ENCODE peak calls at places on chromosomes 1 and 21, in six cellular contexts. S, B, E, T, A and H are unnamed samples.

GRCh38 chr1:218669431-218669830 is 324.3 kb downstream of the TGFB2 start:
- DNase-seq in A (no peak), B (no peak), T (no peak), E (no peak), S (no peak), H (no peak)

GRCh38 chr1:223820515-223820858 is 25.3 kb downstream of the TP53BP2 start:
- DNase-seq in A (no peak), S (no peak), E (no peak), B (no peak), T (no peak), H (no peak)

GRCh38 chr1:110339427-110340206 is 440 bp downstream of the RBM15 start:
- DNase-seq in S (peak), E (peak), T (no peak), A (peak), B (peak), H (peak)

GRCh38 chr1:159009704-159010361 is at the start of gene IFI16:
- DNase-seq in A (no peak), T (peak), E (peak), B (peak), S (peak), H (peak)

GRCh38 chr1:200355815-200356214 is 54.0 kb downstream of the ZNF281 start:
- DNase-seq in E (no peak), A (no peak), T (no peak), B (no peak), S (no peak), H (peak)

GRCh38 chr1:32636793-32637561 is 13.4 kb downstream of the ZBTB8OS start:
- DNase-seq in A (no peak), T (no peak), E (no peak), S (no peak), B (no peak), H (peak)

GRCh38 chr1:181117648-181118449 is 29.3 kb downstream of the IER5 start:
- DNase-seq in E (no peak), T (no peak), A (no peak), B (no peak), S (no peak), H (no peak)

GRCh38 chr1:161342836-161343235 is 24.8 kb downstream of the CFAP126 start:
- DNase-seq in S (no peak), T (no peak), B (no peak), E (no peak), A (no peak), H (no peak)

GRCh38 chr1:45573231-45573804 is 10.5 kb upstream of the NASP start:
- DNase-seq in T (no peak), S (no peak), A (no peak), B (no peak), E (no peak), H (no peak)

GRCh38 chr1:4028139-4028501 is 128.0 kb upstream of the C1orf174 start:
- DNase-seq in S (no peak), A (no peak), T (no peak), B (no peak), E (no peak), H (no peak)

GRCh38 chr1:7783826-7784491 is at the start of gene PER3:
- DNase-seq in T (peak), E (peak), A (peak), S (peak), B (peak), H (peak)
- TF ChIP-seq CTCF in T (no peak), E (no peak), A (no peak), S (no peak), B (no peak), H (no peak)

GRCh38 chr1:2168090-2168489 is 26.5 kb downstream of the FAAP20 start:
- DNase-seq in E (no peak), B (no peak), T (no peak), A (no peak), S (no peak), H (no peak)

GRCh38 chr1:2168535-2168934 is 26.0 kb downstream of the FAAP20 start:
- DNase-seq in A (no peak), S (no peak), T (no peak), B (no peak), E (no peak), H (no peak)

GRCh38 chr1:2166695-2167094 is 27.9 kb downstream of the FAAP20 start:
- DNase-seq in A (no peak), E (no peak), B (no peak), S (no peak), T (no peak), H (no peak)

GRCh38 chr1:2165636-2166035 is 28.9 kb downstream of the FAAP20 start:
- DNase-seq in B (no peak), T (no peak), A (no peak), S (no peak), E (no peak), H (no peak)

GRCh38 chr1:2166254-2166653 is 28.3 kb downstream of the FAAP20 start:
- DNase-seq in E (no peak), S (no peak), A (no peak), T (no peak), B (no peak), H (no peak)
- TF ChIP-seq MYC in E (no peak), S (no peak), A (no peak), T (no peak), B (no peak), H (no peak)

GRCh38 chr1:164625004-164625617 is 66.1 kb downstream of the PBX1 start:
- DNase-seq in T (no peak), E (no peak), A (no peak), B (peak), S (no peak), H (peak)
- TF ChIP-seq CTCF in T (no peak), E (no peak), A (no peak), B (peak), S (no peak), H (no peak)

DNA sequence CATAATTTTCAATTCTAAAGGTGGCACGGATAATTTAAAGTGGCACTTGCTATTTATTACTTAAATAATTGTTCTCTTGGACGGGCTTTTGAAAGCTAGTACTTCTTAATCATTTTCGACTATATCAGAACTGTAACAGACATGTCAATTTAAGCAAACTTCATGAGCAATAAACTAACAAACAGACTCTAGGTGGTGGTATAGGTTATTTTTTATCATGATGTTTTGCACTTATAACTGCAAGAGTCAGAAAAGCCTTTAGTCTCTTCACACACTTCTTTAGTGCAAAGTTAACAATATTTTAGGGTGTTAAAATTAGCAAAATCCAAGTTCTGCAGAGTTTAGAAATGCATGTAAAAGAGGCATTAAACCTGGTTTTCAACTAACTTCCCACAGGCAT is 2.2 kb downstream of the NRIP1 start:
- DNase-seq in B (peak), A (no peak), E (no peak), T (no peak), S (no peak), H (no peak)
- TF ChIP-seq MYC in B (no peak), A (no peak), E (no peak), T (no peak), S (no peak), H (no peak)